ENCODE peak calls at places on chromosomes 6 and 20, in four cellular contexts. B is thoracic aorta, S is heart right ventricle, O is breast epithelium. E is an unnamed sample.

GRCh38 chr6:44278316-44278715 is 8.1 kb downstream of the TMEM151B start:
- DNase-seq in B (no peak), S (no peak), O (no peak), E (no peak)

GRCh38 chr6:15088904-15089568 is 156.8 kb upstream of the JARID2 start:
- DNase-seq in B (no peak), S (no peak), O (no peak), E (no peak)

GRCh38 chr6:110949679-110950285 is 8.7 kb upstream of the GTF3C6 start:
- DNase-seq in B (no peak), S (no peak), O (no peak), E (no peak)

GRCh38 chr6:110544472-110544871 is 68.1 kb upstream of the SLC22A16 start:
- DNase-seq in B (no peak), S (no peak), O (no peak), E (no peak)

GRCh38 chr6:35312763-35313125 is 15.1 kb downstream of the DEF6 start:
- DNase-seq in B (no peak), S (no peak), O (no peak), E (no peak)

GRCh38 chr20:44075191-44075949 is 111.6 kb downstream of the JPH2 start:
- DNase-seq in B (no peak), S (no peak), O (peak; percentile 10), E (no peak)

GRCh38 chr6:154842828-154843227 is 109.6 kb downstream of the SCAF8 start:
- DNase-seq in B (no peak), S (no peak), O (no peak), E (no peak)

GRCh38 chr6:158026901-158027589 is 45.4 kb downstream of the SYNJ2 start:
- DNase-seq in B (no peak), S (no peak), O (no peak), E (peak; percentile 18)

GRCh38 chr20:51404297-51405060 is 138.0 kb downstream of the NFATC2 start:
- DNase-seq in B (no peak), S (no peak), O (no peak), E (peak; percentile 69)

GRCh38 chr6:34338811-34339210 is 53.7 kb downstream of the NUDT3 start:
- DNase-seq in B (no peak), S (no peak), O (no peak), E (no peak)

GRCh38 chr6:139977887-139978332 is 603.5 kb upstream of the CITED2 start:
- DNase-seq in B (no peak), S (no peak), O (peak; percentile 60), E (no peak)

GRCh38 chr20:38201356-38201755 is 36.3 kb upstream of the TGM2 start:
- DNase-seq in B (no peak), S (no peak), O (no peak), E (no peak)

GRCh38 chr6:31822038-31822821 is 5.3 kb upstream of the HSPA1B start:
- DNase-seq in B (peak; percentile 83), S (peak; percentile 88), O (peak; percentile 87), E (no peak)

GRCh38 chr6:127737009-127737486 is 160.1 kb downstream of the C6orf58 start:
- DNase-seq in B (no peak), S (peak; percentile 41), O (peak; percentile 18), E (no peak)

GRCh38 chr6:118260833-118261232 is 287.3 kb upstream of the PLN start:
- DNase-seq in B (no peak), S (no peak), O (no peak), E (no peak)

GRCh38 chr6:150863213-150863928 is 2.1 kb upstream of the MTHFD1L start:
- DNase-seq in B (no peak), S (no peak), O (no peak), E (no peak)

GRCh38 chr20:1855690-1856089 is 39.5 kb upstream of the SIRPA start:
- DNase-seq in B (no peak), S (no peak), O (no peak), E (no peak)

GRCh38 chr6:1901556-1901955 is 291.8 kb downstream of the FOXC1 start:
- DNase-seq in B (no peak), S (no peak), O (no peak), E (no peak)

DNA sequence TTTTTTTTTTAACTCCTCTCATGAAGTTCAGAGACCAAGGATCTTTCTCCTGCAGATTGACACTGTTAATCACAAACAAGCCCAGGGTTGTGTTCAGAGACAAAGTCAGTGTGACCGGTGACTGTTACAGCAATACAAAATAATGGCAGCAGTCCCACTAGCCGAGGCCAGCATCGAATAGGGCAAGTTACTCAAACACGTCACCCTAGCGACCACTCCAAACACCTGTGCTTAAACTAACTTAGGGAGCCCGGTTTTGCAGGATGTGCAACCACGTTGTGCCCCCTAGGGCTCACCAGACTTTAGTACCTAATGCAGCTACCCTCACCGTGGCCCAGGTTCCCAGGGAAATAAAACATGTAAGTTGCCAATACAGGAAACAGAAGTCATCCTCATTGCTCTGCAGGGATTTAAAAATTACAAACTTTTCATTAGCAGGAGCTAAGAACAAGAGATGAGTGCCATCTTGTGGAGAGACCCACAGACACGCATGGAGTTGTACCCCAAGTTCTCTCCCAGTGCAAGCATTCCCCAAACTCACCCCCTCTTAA is 38.1 kb downstream of the FAM50B start:
- DNase-seq in B (no peak), S (peak; percentile 29), O (no peak), E (no peak)
- TF ChIP-seq CTCF in B (peak; percentile 34), S (peak; percentile 57), O (peak; percentile 53), E (no peak)

GRCh38 chr6:97081010-97081573 is 156.6 kb downstream of the KLHL32 start:
- DNase-seq in B (no peak), S (no peak), O (no peak), E (no peak)

GRCh38 chr6:97074785-97075184 is 150.3 kb downstream of the KLHL32 start:
- DNase-seq in B (no peak), S (no peak), O (no peak), E (no peak)

GRCh38 chr6:97077380-97077779 is 152.9 kb downstream of the KLHL32 start:
- DNase-seq in B (no peak), S (no peak), O (no peak), E (no peak)

GRCh38 chr6:97078791-97079190 is 154.3 kb downstream of the KLHL32 start:
- DNase-seq in B (no peak), S (no peak), O (no peak), E (no peak)
- TF ChIP-seq CTCF in B (no peak), S (no peak), O (no peak), E (no peak)

GRCh38 chr6:134539865-134540323 is 222.0 kb upstream of the SGK1 start:
- DNase-seq in B (no peak), S (peak; percentile 51), O (peak; percentile 79), E (no peak)

GRCh38 chr6:134533991-134534390 is 216.1 kb upstream of the SGK1 start:
- DNase-seq in B (no peak), S (no peak), O (no peak), E (no peak)

GRCh38 chr6:134535831-134536230 is 217.9 kb upstream of the SGK1 start:
- DNase-seq in B (no peak), S (no peak), O (no peak), E (no peak)

GRCh38 chr6:134534708-134535149 is 216.8 kb upstream of the SGK1 start:
- DNase-seq in B (no peak), S (no peak), O (no peak), E (no peak)

DNA sequence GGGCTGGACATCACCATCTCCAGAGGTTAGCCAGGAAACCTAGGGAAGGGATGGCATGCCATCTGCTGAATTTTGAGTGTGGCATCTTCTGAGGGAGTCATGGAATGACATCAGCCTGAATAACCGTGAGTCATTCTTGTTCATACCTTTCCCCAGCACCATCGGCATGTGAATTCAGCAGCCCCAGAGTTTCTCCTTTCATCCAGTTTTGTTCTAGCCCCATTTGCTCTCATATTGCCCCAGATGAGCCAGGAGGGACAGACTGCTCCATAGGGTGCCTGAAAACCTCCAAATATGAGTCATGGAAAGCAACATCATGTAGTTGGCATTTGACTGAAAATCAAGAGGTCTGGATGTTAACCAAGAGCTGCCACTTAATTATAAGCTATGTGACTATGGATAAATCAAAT is 219.2 kb upstream of the SGK1 start:
- DNase-seq in B (no peak), S (no peak), O (no peak), E (no peak)
- TF ChIP-seq CTCF in B (no peak), S (no peak), O (no peak), E (no peak)

DNA sequence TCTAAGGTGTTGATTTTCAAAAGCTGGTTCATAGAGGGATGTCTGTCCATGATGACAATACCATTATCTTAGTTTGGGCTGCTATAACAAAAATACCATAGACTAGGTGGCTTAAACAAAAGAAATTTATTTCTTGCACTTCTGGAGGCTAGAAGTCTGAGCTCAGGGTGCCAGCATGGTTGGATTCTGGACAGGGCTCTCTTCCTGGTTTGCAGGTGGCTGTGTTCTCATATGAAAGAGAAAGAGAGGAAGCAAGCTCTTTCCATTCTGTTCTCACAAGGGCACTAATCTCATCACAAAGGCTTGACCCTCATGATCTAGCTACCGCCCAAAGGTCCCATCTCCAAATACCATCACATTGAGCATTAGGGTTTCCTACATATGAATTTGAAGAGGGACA is 144.5 kb upstream of the SLC24A3 start:
- DNase-seq in B (no peak), S (no peak), O (no peak), E (no peak)
- TF ChIP-seq CTCF in B (no peak), S (no peak), O (no peak), E (no peak)

GRCh38 chr20:62822788-62823651 is 6.2 kb downstream of the COL9A3 start:
- DNase-seq in B (no peak), S (no peak), O (no peak), E (no peak)
- TF ChIP-seq CTCF in B (no peak), S (no peak), O (no peak), E (no peak)

DNA sequence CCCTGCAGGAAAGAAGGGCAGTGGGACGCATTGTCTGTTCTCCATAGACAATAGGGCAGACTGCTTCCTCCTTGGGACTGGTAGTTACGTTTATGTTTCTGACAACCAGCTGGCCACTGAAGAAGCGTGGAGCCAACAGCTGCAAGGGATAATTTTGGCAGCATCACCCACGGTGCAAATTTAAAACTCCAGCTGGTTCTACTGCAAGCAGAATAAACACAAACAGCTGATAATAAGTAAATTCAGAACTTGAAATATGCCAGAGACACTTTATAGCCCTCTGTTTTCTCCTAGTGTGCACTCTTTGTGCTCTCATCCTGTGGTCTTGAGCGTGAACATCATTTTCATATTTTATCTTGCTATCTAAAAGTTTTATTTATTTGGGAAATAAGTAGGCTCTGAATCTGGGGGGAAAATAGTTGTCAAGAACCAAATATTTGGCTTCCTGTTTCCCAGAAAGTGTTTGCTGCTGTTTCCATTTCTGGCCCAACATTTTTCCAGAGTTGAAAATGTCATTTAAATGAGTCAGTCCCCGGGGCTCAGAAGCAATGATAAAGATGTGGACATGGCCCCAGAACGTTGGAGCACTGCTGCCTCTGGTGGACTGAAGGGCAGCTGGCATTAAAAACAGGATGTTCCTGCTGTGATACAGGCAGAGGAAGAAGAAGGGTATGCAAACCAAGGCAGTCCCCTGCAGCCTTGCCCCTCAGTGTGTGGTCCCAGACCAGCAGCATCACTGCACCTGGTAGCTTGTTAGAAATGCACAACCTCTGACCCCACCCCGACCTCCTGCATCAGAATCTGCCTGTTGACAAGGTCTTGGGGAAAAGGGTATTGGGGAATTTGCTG is 12.5 kb upstream of the THBD start:
- DNase-seq in B (no peak), S (peak; percentile 69), O (no peak), E (no peak)
- TF ChIP-seq CTCF in B (peak; percentile 77), S (peak; percentile 44), O (peak; percentile 19), E (no peak)

DNA sequence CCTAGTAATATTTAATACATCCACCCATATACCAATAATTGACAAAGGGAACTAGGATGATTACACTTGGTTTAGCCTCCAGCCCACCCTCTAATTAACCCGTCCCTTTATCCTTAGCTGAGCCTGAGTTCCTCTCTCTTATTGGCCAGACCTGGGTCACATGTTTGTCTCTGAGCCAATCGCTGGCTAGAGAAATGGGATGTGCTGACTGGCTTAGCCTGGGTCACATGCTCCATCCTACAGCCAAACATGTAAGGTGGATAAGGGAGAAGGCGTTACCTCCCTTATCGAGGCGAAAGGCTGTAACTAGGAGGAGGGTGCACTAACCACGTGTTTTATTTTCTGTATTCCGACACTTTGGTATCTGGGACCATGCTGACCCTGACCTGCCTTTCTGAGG is 262.8 kb downstream of the PREX1 start:
- DNase-seq in B (no peak), S (no peak), O (no peak), E (no peak)
- TF ChIP-seq CTCF in B (no peak), S (no peak), O (no peak), E (no peak)

GRCh38 chr6:100460650-100461204 is 4.0 kb downstream of the SIM1 start:
- DNase-seq in B (no peak), S (no peak), O (no peak), E (no peak)
- TF ChIP-seq CTCF in B (peak; percentile 3), S (no peak), O (peak; percentile 14), E (no peak)